ENCODE peak calls at places on chromosomes 6 and 20, in five cellular contexts. U is transverse colon; C is DND-41; I is stimulated activated CD8-positive, alpha-beta memory T cell treated with anti-CD3 and anti-CD28 coated beads, Interleukin-2, amount 100 ng/mL, for 48 hours; N is OCI-LY7. K is an unnamed sample.

GRCh38 chr6:75065524-75065923 is 140.3 kb downstream of the COL12A1 start:
- DNase-seq in I (no peak), N (no peak), U (no peak), C (no peak), K (no peak)

GRCh38 chr6:40543776-40544175 is 43.4 kb downstream of the LRFN2 start:
- DNase-seq in I (no peak), N (no peak), U (no peak), C (no peak), K (no peak)

GRCh38 chr6:13328076-13328874 is at the start of gene TBC1D7:
- DNase-seq in N (peak), U (peak), I (peak), C (peak), K (peak)

GRCh38 chr20:46348972-46349741 is 40.9 kb upstream of the CDH22 start:
- DNase-seq in N (peak), C (peak), U (peak), I (peak), K (peak)

GRCh38 chr20:9886227-9886626 is 47.4 kb upstream of the PAK5 start:
- DNase-seq in C (no peak), U (no peak), N (no peak), I (no peak), K (no peak)

GRCh38 chr6:73613806-73614536 is 39.8 kb downstream of the SLC17A5 start:
- DNase-seq in U (no peak), C (no peak), I (no peak), N (no peak), K (no peak)

GRCh38 chr6:139029470-139030210 is 1.1 kb downstream of the ABRACL start:
- DNase-seq in C (no peak), N (peak), U (peak), I (no peak), K (no peak)

GRCh38 chr6:148530394-148530923 is 187.8 kb downstream of the SASH1 start:
- DNase-seq in U (no peak), N (peak), C (no peak), I (no peak), K (peak)

GRCh38 chr6:117906905-117907599 is at the start of gene SLC35F1:
- DNase-seq in N (no peak), C (no peak), I (peak), U (no peak), K (no peak)

GRCh38 chr6:169190144-169190584 is 63.5 kb downstream of the THBS2 start:
- DNase-seq in I (no peak), U (peak), N (no peak), C (no peak), K (no peak)

GRCh38 chr6:2624177-2624576 is 126.5 kb downstream of the MYLK4 start:
- DNase-seq in U (no peak), I (no peak), C (no peak), N (no peak), K (no peak)

GRCh38 chr20:41627001-41627400 is 8.8 kb upstream of the CHD6 start:
- DNase-seq in C (no peak), I (no peak), U (no peak), N (no peak), K (no peak)

GRCh38 chr6:80550748-80551147 is 444.3 kb downstream of the BCKDHB start:
- DNase-seq in C (no peak), U (no peak), N (no peak), I (no peak), K (no peak)

GRCh38 chr6:28657756-28658465 is 132.2 kb downstream of the GPX5 start:
- DNase-seq in I (peak), U (peak), C (peak), N (peak), K (peak)

GRCh38 chr6:161000632-161001031 is 9.1 kb downstream of the MAP3K4 start:
- DNase-seq in U (no peak), C (no peak), N (no peak), I (no peak), K (no peak)

GRCh38 chr6:63527658-63528514 is 44.4 kb upstream of the LOC128125822 start:
- DNase-seq in C (no peak), I (no peak), U (peak), N (no peak), K (peak)

GRCh38 chr6:77474286-77474956 is 11.1 kb upstream of the HTR1B start:
- DNase-seq in N (no peak), I (no peak), U (no peak), C (no peak), K (no peak)

GRCh38 chr20:53829086-53829703 is 235.6 kb upstream of the ZNF217 start:
- DNase-seq in I (no peak), N (peak), U (no peak), C (no peak), K (peak)

GRCh38 chr6:83884523-83884922 is 25.0 kb downstream of the CYB5R4 start:
- DNase-seq in C (no peak), U (no peak), N (peak), I (no peak), K (peak)

GRCh38 chr6:163860194-163861081 is 445.9 kb downstream of the QKI start:
- DNase-seq in N (no peak), C (no peak), U (no peak), I (no peak), K (no peak)

GRCh38 chr6:131565041-131565440 is 8.0 kb upstream of the ARG1 start:
- DNase-seq in N (no peak), C (no peak), U (no peak), I (no peak), K (no peak)

GRCh38 chr20:44419131-44419844 is 56.4 kb upstream of the TTPAL start:
- DNase-seq in I (no peak), C (no peak), U (no peak), N (no peak), K (no peak)

GRCh38 chr6:45052325-45052724 is 275.8 kb upstream of the RUNX2 start:
- DNase-seq in U (no peak), N (no peak), C (no peak), I (no peak), K (no peak)

GRCh38 chr20:20712004-20712473 is 405 bp downstream of the RALGAPA2 start:
- DNase-seq in C (no peak), N (no peak), U (peak), I (no peak), K (no peak)

GRCh38 chr20:39458452-39458851 is 496.3 kb downstream of the DHX35 start:
- DNase-seq in I (no peak), U (no peak), C (no peak), N (no peak), K (no peak)

GRCh38 chr6:142735182-142735581 is 209.8 kb downstream of the HIVEP2 start:
- DNase-seq in U (no peak), C (no peak), I (no peak), N (no peak), K (no peak)

GRCh38 chr20:4563534-4563933 is 158.2 kb upstream of the PRND start:
- DNase-seq in U (no peak), I (no peak), C (peak), N (no peak), K (peak)

GRCh38 chr20:21623074-21623780 is 82.2 kb upstream of the PAX1 start:
- DNase-seq in I (no peak), U (no peak), C (no peak), N (peak), K (no peak)

GRCh38 chr20:17571153-17571527 is 1.3 kb downstream of the DSTN start:
- DNase-seq in U (no peak), I (no peak), N (peak), C (no peak), K (no peak)

GRCh38 chr6:25962368-25963127 is at the start of gene TRIM38:
- DNase-seq in I (peak), N (peak), C (peak), U (peak), K (peak)

GRCh38 chr6:107928984-107929383 is 29.0 kb downstream of the SEC63 start:
- DNase-seq in U (no peak), I (no peak), C (no peak), N (no peak), K (no peak)

GRCh38 chr6:43107344-43108062 is 31.4 kb downstream of the PTK7 start:
- DNase-seq in C (no peak), N (no peak), U (no peak), I (no peak), K (no peak)

GRCh38 chr6:18327621-18328548 is 59.3 kb upstream of the RNF144B start:
- DNase-seq in C (no peak), I (no peak), N (peak), U (peak), K (peak)

GRCh38 chr6:137490961-137491360 is 3.2 kb downstream of the OLIG3 start:
- DNase-seq in I (no peak), U (no peak), N (no peak), C (no peak), K (no peak)

GRCh38 chr20:37868998-37869861 is 33.7 kb upstream of the VSTM2L start:
- DNase-seq in N (no peak), I (no peak), U (no peak), C (no peak), K (no peak)

GRCh38 chr6:131255911-131256310 is 120.6 kb downstream of the AKAP7 start:
- DNase-seq in I (no peak), U (no peak), N (no peak), C (no peak), K (peak)

GRCh38 chr6:43781941-43782704 is 12.1 kb downstream of the VEGFA start:
- DNase-seq in C (no peak), U (no peak), N (no peak), I (no peak), K (no peak)

GRCh38 chr6:26222587-26222986 is 135.4 kb downstream of the HFE start:
- DNase-seq in C (peak), U (no peak), I (no peak), N (peak), K (peak)

K was measured in Caki2.